ENCODE peak calls at places on chromosome 10, in six cellular contexts. A is Panc1, J is HAP-1, S is psoas muscle, G is A549, L is BJ. K is an unnamed sample.

GRCh38 chr10:43417950-43418768 is 9.2 kb upstream of the HNRNPF start:
- DNase-seq in J (no peak), S (no peak), L (no peak), G (no peak), A (no peak), K (no peak)

GRCh38 chr10:46229144-46229563 is 57.6 kb upstream of the ANTXRL start:
- DNase-seq in J (peak; percentile 67), S (no peak), G (peak; percentile 64), L (no peak), A (peak; percentile 7), K (no peak)

GRCh38 chr10:122018951-122019413 is 30.0 kb downstream of the TACC2 start:
- DNase-seq in L (no peak), A (no peak), G (no peak), J (no peak), S (peak; percentile 59), K (no peak)

GRCh38 chr10:10911035-10911434 is 106.6 kb upstream of the CELF2 start:
- DNase-seq in A (no peak), G (no peak), S (no peak), L (no peak), J (no peak), K (no peak)

GRCh38 chr10:88466786-88467185 is 116.3 kb downstream of the RNLS start:
- DNase-seq in G (no peak), S (no peak), A (no peak), L (peak; percentile 67), J (peak; percentile 48), K (no peak)

GRCh38 chr10:132868995-132869394 is 73.4 kb downstream of the CFAP46 start:
- DNase-seq in S (peak; percentile 43), A (no peak), J (peak; percentile 3), G (no peak), L (no peak), K (no peak)

GRCh38 chr10:8919291-8919690 is 864.8 kb downstream of the GATA3 start:
- DNase-seq in A (no peak), G (no peak), L (no peak), S (no peak), J (no peak), K (no peak)

GRCh38 chr10:128964100-128964403 is 503.0 kb upstream of the MGMT start:
- DNase-seq in L (no peak), J (no peak), A (no peak), S (no peak), G (no peak), K (no peak)

GRCh38 chr10:30170814-30171213 is 111.4 kb upstream of the JCAD start:
- DNase-seq in L (no peak), G (no peak), A (no peak), J (no peak), S (no peak), K (no peak)

GRCh38 chr10:132175907-132176581 is 10.7 kb upstream of the DPYSL4 start:
- DNase-seq in L (no peak), S (peak; percentile 37), J (no peak), A (no peak), G (no peak), K (no peak)

GRCh38 chr10:119104653-119105024 is 726 bp downstream of the DENND10 start:
- DNase-seq in J (peak; percentile 45), L (no peak), A (no peak), G (no peak), S (peak; percentile 56), K (no peak)

GRCh38 chr10:71285180-71285545 is 33.9 kb upstream of the SLC29A3 start:
- DNase-seq in L (no peak), S (peak; percentile 76), J (peak; percentile 76), A (peak; percentile 24), G (peak; percentile 68), K (no peak)

GRCh38 chr10:86207226-86207625 is 159.4 kb downstream of the GRID1 start:
- DNase-seq in J (no peak), A (no peak), G (no peak), S (no peak), L (no peak), K (no peak)

GRCh38 chr10:6640433-6641040 is 60.5 kb upstream of the PRKCQ start:
- DNase-seq in A (no peak), L (no peak), G (no peak), S (no peak), J (no peak), K (no peak)

GRCh38 chr10:85362401-85362800 is 1004.2 kb downstream of the GRID1 start:
- DNase-seq in A (no peak), G (no peak), J (no peak), S (no peak), L (no peak), K (no peak)

GRCh38 chr10:130863044-130863443 is 448.5 kb downstream of the TCERG1L start:
- DNase-seq in S (no peak), G (no peak), J (no peak), A (no peak), L (no peak), K (no peak)

GRCh38 chr10:84333864-84334451 is 5.6 kb downstream of the CCSER2 start:
- DNase-seq in S (no peak), A (no peak), L (no peak), G (no peak), J (no peak), K (no peak)

GRCh38 chr10:110355181-110355831 is 50.6 kb upstream of the SMNDC1 start:
- DNase-seq in S (no peak), L (no peak), G (no peak), A (no peak), J (no peak), K (no peak)

GRCh38 chr10:77027141-77027540 is 610.5 kb downstream of the KCNMA1 start:
- DNase-seq in S (no peak), L (no peak), J (no peak), A (no peak), G (no peak), K (no peak)

GRCh38 chr10:118470470-118470869 is 125.0 kb downstream of the PRLHR start:
- DNase-seq in S (no peak), G (no peak), A (no peak), L (no peak), J (no peak), K (no peak)

GRCh38 chr10:119198438-119198837 is 8.9 kb upstream of the GRK5 start:
- DNase-seq in L (no peak), A (no peak), G (peak; percentile 28), J (peak; percentile 52), S (no peak), K (no peak)

GRCh38 chr10:118290471-118290995 is 51.6 kb downstream of the FAM204A start:
- DNase-seq in S (no peak), G (no peak), A (no peak), J (no peak), L (no peak), K (no peak)

GRCh38 chr10:7260412-7260900 is 150.4 kb downstream of the SFMBT2 start:
- DNase-seq in J (peak; percentile 63), A (no peak), G (peak; percentile 74), S (peak; percentile 79), L (peak; percentile 32), K (peak; percentile 64)

GRCh38 chr10:87619705-87620104 is 40.0 kb upstream of the PAPSS2 start:
- DNase-seq in J (no peak), G (no peak), S (no peak), A (no peak), L (no peak), K (no peak)

GRCh38 chr10:116688241-116688711 is 54.1 kb downstream of the HSPA12A start:
- DNase-seq in G (no peak), S (no peak), J (no peak), A (no peak), L (peak; percentile 16), K (no peak)

GRCh38 chr10:92204238-92204637 is 86.6 kb downstream of the CPEB3 start:
- DNase-seq in A (no peak), S (no peak), J (no peak), G (no peak), L (no peak), K (no peak)

GRCh38 chr10:92847185-92847864 is 995 bp upstream of the EXOC6 start:
- DNase-seq in J (no peak), S (no peak), G (no peak), L (no peak), A (no peak), K (no peak)

GRCh38 chr10:61900829-61901783 is at the start of gene ARID5B:
- DNase-seq in J (peak; percentile 78), G (peak; percentile 83), S (no peak), L (no peak), A (no peak), K (no peak)

GRCh38 chr10:60236869-60237524 is 152.7 kb downstream of the ANK3 start:
- DNase-seq in G (no peak), J (no peak), S (peak; percentile 51), A (no peak), L (no peak), K (no peak)

GRCh38 chr10:112375721-112376577 is 2.0 kb downstream of the ACSL5 start:
- DNase-seq in A (no peak), L (no peak), G (no peak), J (no peak), S (peak; percentile 77), K (no peak)
- H3K4me3 ChIP-seq in A (peak overlapping the region; percentile 28), L (no peak overlapping the region), G (no peak overlapping the region), J (no peak overlapping the region), S (peak overlapping the region; percentile 57), K (no peak overlapping the region)

GRCh38 chr10:103276251-103276936 is 544 bp upstream of the INA start:
- DNase-seq in A (no peak), L (no peak), S (no peak), J (no peak), G (no peak), K (no peak)
- H3K4me3 ChIP-seq in A (no peak overlapping the region), L (peak overlapping the region; percentile 38), S (peak overlapping the region; percentile 49), J (peak overlapping the region; percentile 34), G (peak overlapping the region; percentile 55), K (peak overlapping the region; percentile 27)

GRCh38 chr10:79267449-79267848 is 79.8 kb upstream of the PPIF start:
- DNase-seq in J (no peak), A (no peak), L (no peak), S (no peak), G (no peak), K (no peak)

GRCh38 chr10:79268100-79268670 is 79.1 kb upstream of the PPIF start:
- DNase-seq in A (no peak), L (no peak), S (no peak), J (no peak), G (no peak), K (no peak)

GRCh38 chr10:79266543-79267312 is 80.5 kb upstream of the PPIF start:
- DNase-seq in A (no peak), J (no peak), G (no peak), S (peak; percentile 80), L (peak; percentile 81), K (no peak)

GRCh38 chr10:79264942-79265341 is 82.3 kb upstream of the PPIF start:
- DNase-seq in A (no peak), S (peak; percentile 69), G (no peak), J (no peak), L (no peak), K (no peak)

DNA sequence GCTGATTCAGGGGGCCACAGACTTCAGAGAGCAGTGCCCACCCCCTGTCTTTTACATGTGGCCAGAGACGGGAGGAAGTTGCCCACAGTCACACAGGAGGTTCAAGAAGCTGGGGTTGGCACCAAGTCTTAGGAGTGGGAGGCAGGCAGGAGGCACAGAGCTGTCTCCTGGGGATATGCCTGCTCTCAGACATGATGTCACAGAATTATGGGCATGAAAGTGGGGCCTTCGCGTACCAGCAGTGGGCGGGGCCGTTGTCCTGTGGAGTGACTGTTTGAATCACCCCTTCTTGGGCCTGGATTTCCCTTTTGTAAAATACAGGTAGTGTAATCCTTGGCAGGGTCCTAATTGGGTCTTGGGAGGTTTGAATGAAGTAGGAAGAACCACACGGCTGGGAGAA is 81.2 kb upstream of the PPIF start:
- DNase-seq in A (no peak), S (no peak), L (no peak), J (no peak), G (no peak), K (no peak)
- H3K4me3 ChIP-seq in A (no peak overlapping the region), S (no peak overlapping the region), L (no peak overlapping the region), J (no peak overlapping the region), G (no peak overlapping the region), K (no peak overlapping the region)

GRCh38 chr10:127148933-127149220 is 47.5 kb downstream of the INSYN2A start:
- DNase-seq in G (peak; percentile 57), J (no peak), L (no peak), A (peak; percentile 64), S (no peak), K (no peak)
- H3K4me3 ChIP-seq in G (peak overlapping the region; percentile 10), J (no peak overlapping the region), L (no peak overlapping the region), A (no peak overlapping the region), S (no peak overlapping the region), K (no peak overlapping the region)